ENCODE peak calls at places on chromosomes 16 and 17, in four cellular contexts. One of them, this sample, is unnamed.

GRCh38 chr16:81204794-81205680 is 33.5 kb upstream of the BCO1 start:
- DNase-seq in brain microvascular endothelial cell: peak
- DNase-seq in cardiac muscle cell: peak
- DNase-seq in right lobe of liver: no peak
- DNase-seq in this sample: no peak

GRCh38 chr16:13959626-13960025 is 39.7 kb downstream of the ERCC4 start:
- DNase-seq in brain microvascular endothelial cell: no peak
- DNase-seq in cardiac muscle cell: no peak
- DNase-seq in right lobe of liver: no peak
- DNase-seq in this sample: no peak

GRCh38 chr16:80265624-80266306 is 275.0 kb upstream of the DYNLRB2 start:
- DNase-seq in brain microvascular endothelial cell: peak
- DNase-seq in cardiac muscle cell: no peak
- DNase-seq in right lobe of liver: no peak
- DNase-seq in this sample: no peak

GRCh38 chr16:68892214-68892613 is 48.9 kb downstream of the TANGO6 start:
- DNase-seq in brain microvascular endothelial cell: no peak
- DNase-seq in cardiac muscle cell: no peak
- DNase-seq in right lobe of liver: peak
- DNase-seq in this sample: no peak

GRCh38 chr17:63476857-63477470 is at the start of gene ACE:
- DNase-seq in brain microvascular endothelial cell: no peak
- DNase-seq in cardiac muscle cell: peak
- DNase-seq in right lobe of liver: peak
- DNase-seq in this sample: no peak

GRCh38 chr16:71930013-71930563 is 34.8 kb downstream of the IST1 start:
- DNase-seq in brain microvascular endothelial cell: no peak
- DNase-seq in cardiac muscle cell: no peak
- DNase-seq in right lobe of liver: no peak
- DNase-seq in this sample: no peak

GRCh38 chr17:61556224-61557188 is 34.5 kb downstream of the NACA2 start:
- DNase-seq in brain microvascular endothelial cell: no peak
- DNase-seq in cardiac muscle cell: peak
- DNase-seq in right lobe of liver: no peak
- DNase-seq in this sample: no peak

GRCh38 chr17:76537288-76537577 is 276 bp downstream of the CYGB start:
- DNase-seq in brain microvascular endothelial cell: no peak
- DNase-seq in cardiac muscle cell: peak
- DNase-seq in right lobe of liver: no peak
- DNase-seq in this sample: no peak

GRCh38 chr17:7842380-7842949 is 8.4 kb downstream of the KDM6B start:
- DNase-seq in brain microvascular endothelial cell: peak
- DNase-seq in cardiac muscle cell: peak
- DNase-seq in right lobe of liver: peak
- DNase-seq in this sample: peak

GRCh38 chr16:24978370-24978914 is 36.7 kb downstream of the ARHGAP17 start:
- DNase-seq in brain microvascular endothelial cell: no peak
- DNase-seq in cardiac muscle cell: no peak
- DNase-seq in right lobe of liver: no peak
- DNase-seq in this sample: no peak
- H3K4me3 ChIP-seq in brain microvascular endothelial cell: no peak
- H3K4me3 ChIP-seq in cardiac muscle cell: no peak
- H3K4me3 ChIP-seq in right lobe of liver: no peak
- H3K4me3 ChIP-seq in this sample: no peak

DNA sequence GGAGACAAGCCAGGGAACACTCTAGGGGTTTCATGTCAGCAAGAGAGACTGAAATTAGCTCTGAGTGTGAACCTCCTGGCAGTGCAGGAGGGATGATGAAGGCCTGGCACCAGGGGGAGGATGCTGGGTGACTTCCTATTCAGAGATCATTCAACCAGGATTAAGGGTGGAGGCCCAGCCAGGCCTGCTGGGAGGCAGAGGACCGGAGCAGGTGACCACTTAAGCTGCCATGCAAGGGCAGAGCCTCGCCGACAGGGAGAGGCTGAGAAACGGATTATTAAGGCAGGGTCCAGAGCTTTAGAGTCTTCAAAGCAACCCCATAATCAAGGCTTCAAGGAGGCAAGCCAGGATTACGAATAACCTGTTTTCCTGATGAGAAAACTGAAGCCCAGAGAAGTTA is 10.6 kb upstream of the SRCIN1 start:
- DNase-seq in brain microvascular endothelial cell: no peak
- DNase-seq in cardiac muscle cell: no peak
- DNase-seq in right lobe of liver: no peak
- DNase-seq in this sample: no peak
- H3K27ac ChIP-seq in brain microvascular endothelial cell: no peak
- H3K27ac ChIP-seq in cardiac muscle cell: no peak
- H3K27ac ChIP-seq in right lobe of liver: no peak
- H3K27ac ChIP-seq in this sample: no peak

GRCh38 chr17:37489197-37490001 is at the start of gene DUSP14:
- DNase-seq in brain microvascular endothelial cell: peak
- DNase-seq in cardiac muscle cell: peak
- DNase-seq in right lobe of liver: peak
- DNase-seq in this sample: peak
- TF ChIP-seq CTCF in brain microvascular endothelial cell: no peak
- TF ChIP-seq CTCF in cardiac muscle cell: no peak
- TF ChIP-seq CTCF in right lobe of liver: no peak
- TF ChIP-seq CTCF in this sample: no peak

DNA sequence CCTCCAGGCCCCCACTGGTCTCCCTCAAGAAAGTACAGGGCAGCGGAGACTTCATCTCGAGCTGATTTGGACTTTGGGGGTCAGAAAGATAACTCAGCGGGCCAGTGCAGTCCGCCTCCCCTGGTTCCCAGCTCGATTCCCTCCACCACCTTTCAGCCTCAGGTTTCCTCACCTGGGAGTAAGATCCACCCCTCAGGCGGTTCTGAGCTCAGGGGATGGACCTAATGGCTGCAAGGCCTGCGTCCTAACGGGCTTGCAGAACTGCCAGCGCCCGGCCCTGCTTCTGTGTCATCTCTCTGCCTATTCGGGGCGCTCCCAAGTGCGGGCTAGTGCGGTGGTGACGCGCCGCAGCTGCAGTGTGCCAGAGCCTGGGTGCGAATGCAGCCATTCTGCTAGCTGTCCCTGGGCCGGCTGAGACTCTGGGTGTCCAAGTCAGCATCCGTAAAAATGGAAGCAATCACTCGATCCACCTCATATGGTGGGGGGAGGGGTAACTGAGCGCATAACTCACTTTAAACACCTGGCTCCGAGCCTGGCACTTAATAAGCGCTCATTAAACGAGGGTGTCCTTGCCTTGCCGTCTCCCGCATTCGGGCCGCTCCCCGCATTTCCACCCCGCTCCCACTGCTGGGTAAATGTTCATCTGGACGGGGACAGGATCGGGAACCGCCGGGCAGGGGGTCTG is 129.6 kb upstream of the LHX1 start:
- DNase-seq in brain microvascular endothelial cell: no peak
- DNase-seq in cardiac muscle cell: no peak
- DNase-seq in right lobe of liver: no peak
- DNase-seq in this sample: no peak
- H3K4me3 ChIP-seq in brain microvascular endothelial cell: no peak
- H3K4me3 ChIP-seq in cardiac muscle cell: peak
- H3K4me3 ChIP-seq in right lobe of liver: no peak
- H3K4me3 ChIP-seq in this sample: no peak

GRCh38 chr17:550776-551175 is 163.9 kb downstream of the VPS53 start:
- DNase-seq in brain microvascular endothelial cell: no peak
- DNase-seq in cardiac muscle cell: no peak
- DNase-seq in right lobe of liver: no peak
- DNase-seq in this sample: no peak
- H3K27ac ChIP-seq in brain microvascular endothelial cell: no peak
- H3K27ac ChIP-seq in cardiac muscle cell: no peak
- H3K27ac ChIP-seq in right lobe of liver: no peak
- H3K27ac ChIP-seq in this sample: no peak

DNA sequence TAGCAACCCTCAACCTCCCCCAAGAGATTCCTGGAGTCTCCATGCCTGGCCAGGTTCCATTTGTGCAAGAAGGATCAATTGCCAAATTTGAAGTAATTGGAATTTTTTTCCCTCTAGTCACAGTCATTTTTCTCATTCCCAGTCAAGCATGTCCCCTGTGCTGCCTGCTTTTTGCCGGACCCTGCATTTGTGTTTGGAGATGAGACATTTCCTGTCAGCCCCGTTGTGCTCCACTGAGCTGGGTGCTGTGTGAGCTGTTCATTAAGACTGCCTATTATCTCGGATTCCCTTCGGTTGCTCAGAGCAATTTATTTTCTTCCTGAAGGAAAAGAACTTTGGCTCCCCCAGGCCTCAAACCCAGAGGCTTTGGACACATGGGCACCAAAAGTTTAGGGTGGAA is 201.0 kb upstream of the NLRP1 start:
- DNase-seq in brain microvascular endothelial cell: peak
- DNase-seq in cardiac muscle cell: no peak
- DNase-seq in right lobe of liver: no peak
- DNase-seq in this sample: no peak
- TF ChIP-seq CTCF in brain microvascular endothelial cell: no peak
- TF ChIP-seq CTCF in cardiac muscle cell: no peak
- TF ChIP-seq CTCF in right lobe of liver: no peak
- TF ChIP-seq CTCF in this sample: no peak

DNA sequence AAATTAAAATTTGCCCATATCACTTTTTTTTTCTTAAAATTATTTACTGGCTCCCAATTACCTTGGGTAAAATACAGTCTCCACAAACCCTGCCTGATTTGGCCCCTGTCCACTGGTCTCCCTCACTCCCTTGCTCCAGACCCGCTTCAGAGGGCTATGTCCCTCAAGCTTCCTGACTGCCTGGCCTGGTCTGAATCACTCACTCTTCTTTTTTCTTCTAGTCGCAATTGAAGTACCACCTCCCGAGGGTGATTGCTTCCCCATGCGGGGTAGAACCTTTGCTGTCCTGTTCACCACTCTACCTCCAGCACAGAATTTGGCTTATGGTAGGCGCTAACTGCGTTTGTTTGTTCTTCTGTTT is 598 bp upstream of the PGAP3 start:
- DNase-seq in brain microvascular endothelial cell: no peak
- DNase-seq in cardiac muscle cell: no peak
- DNase-seq in right lobe of liver: no peak
- DNase-seq in this sample: no peak
- H3K4me3 ChIP-seq in brain microvascular endothelial cell: peak
- H3K4me3 ChIP-seq in cardiac muscle cell: peak
- H3K4me3 ChIP-seq in right lobe of liver: peak
- H3K4me3 ChIP-seq in this sample: peak